ENCODE peak calls at places on chromosomes 6 and 20, in four cellular contexts. One of them, this sample, is unnamed.

GRCh38 chr6:135030056-135030473 is 24.6 kb downstream of the HBS1L start:
- DNase-seq in HT1080: no peak
- DNase-seq in ELR: no peak
- DNase-seq in NAMALWA: no peak
- DNase-seq in this sample: no peak

GRCh38 chr6:12092762-12093161 is 80.7 kb downstream of the HIVEP1 start:
- DNase-seq in HT1080: no peak
- DNase-seq in ELR: no peak
- DNase-seq in NAMALWA: no peak
- DNase-seq in this sample: peak; percentile 19

GRCh38 chr20:53016534-53017042 is 44.4 kb downstream of the TSHZ2 start:
- DNase-seq in HT1080: no peak
- DNase-seq in ELR: no peak
- DNase-seq in NAMALWA: no peak
- DNase-seq in this sample: no peak

GRCh38 chr6:12516070-12516469 is 200.5 kb upstream of the PHACTR1 start:
- DNase-seq in HT1080: peak; percentile 13
- DNase-seq in ELR: no peak
- DNase-seq in NAMALWA: no peak
- DNase-seq in this sample: peak; percentile 15

GRCh38 chr20:39893013-39893685 is 795.9 kb downstream of the MAFB start:
- DNase-seq in HT1080: peak; percentile 38
- DNase-seq in ELR: peak; percentile 84
- DNase-seq in NAMALWA: no peak
- DNase-seq in this sample: peak; percentile 54

GRCh38 chr20:26209171-26209941 is 512.7 kb upstream of the ZNF337 start:
- DNase-seq in HT1080: peak; percentile 37
- DNase-seq in ELR: no peak
- DNase-seq in NAMALWA: no peak
- DNase-seq in this sample: peak; percentile 4

GRCh38 chr6:129844118-129844891 is 16.8 kb downstream of the TMEM244 start:
- DNase-seq in HT1080: peak; percentile 85
- DNase-seq in ELR: peak; percentile 96
- DNase-seq in NAMALWA: no peak
- DNase-seq in this sample: peak; percentile 54

GRCh38 chr6:84667252-84668213 is 96.9 kb downstream of the TBX18 start:
- DNase-seq in HT1080: no peak
- DNase-seq in ELR: no peak
- DNase-seq in NAMALWA: no peak
- DNase-seq in this sample: no peak

GRCh38 chr6:54700158-54700557 is 146.4 kb upstream of the FAM83B start:
- DNase-seq in HT1080: no peak
- DNase-seq in ELR: no peak
- DNase-seq in NAMALWA: no peak
- DNase-seq in this sample: peak; percentile 80

GRCh38 chr6:56483929-56484328 is 158.8 kb downstream of the DST start:
- DNase-seq in HT1080: no peak
- DNase-seq in ELR: peak; percentile 83
- DNase-seq in NAMALWA: no peak
- DNase-seq in this sample: no peak

GRCh38 chr6:168418631-168419250 is 22.2 kb upstream of the SMOC2 start:
- DNase-seq in HT1080: no peak
- DNase-seq in ELR: no peak
- DNase-seq in NAMALWA: no peak
- DNase-seq in this sample: no peak

GRCh38 chr6:27374824-27375612 is 13.5 kb upstream of the ZNF391 start:
- DNase-seq in HT1080: peak; percentile 51
- DNase-seq in ELR: peak; percentile 73
- DNase-seq in NAMALWA: no peak
- DNase-seq in this sample: peak; percentile 94

GRCh38 chr6:157563611-157564284 is 182.8 kb downstream of the ZDHHC14 start:
- DNase-seq in HT1080: no peak
- DNase-seq in ELR: no peak
- DNase-seq in NAMALWA: peak; percentile 16
- DNase-seq in this sample: no peak

GRCh38 chr6:33962673-33963072 is 158.9 kb upstream of the MLN start:
- DNase-seq in HT1080: no peak
- DNase-seq in ELR: no peak
- DNase-seq in NAMALWA: no peak
- DNase-seq in this sample: no peak

This sample was measured in epithelial cell of esophagus.